ENCODE peak calls at places on chromosome 5, in five cellular contexts. One of them, this sample, is unnamed.

GRCh38 chr5:140381972-140382371 is 19.7 kb upstream of the ANKHD1 start:
- DNase-seq in AML-193: no peak
- DNase-seq in NCI-H2081: no peak
- DNase-seq in astrocyte of the hippocampus: no peak
- DNase-seq in WTC11: no peak
- DNase-seq in this sample: no peak

GRCh38 chr5:116157902-116158301 is 73.1 kb downstream of the COMMD10 start:
- DNase-seq in WTC11: no peak
- DNase-seq in NCI-H2081: no peak
- DNase-seq in astrocyte of the hippocampus: no peak
- DNase-seq in AML-193: no peak
- DNase-seq in this sample: no peak

GRCh38 chr5:52007230-52007858 is 624.1 kb downstream of the ISL1 start:
- DNase-seq in NCI-H2081: peak
- DNase-seq in astrocyte of the hippocampus: peak
- DNase-seq in WTC11: no peak
- DNase-seq in AML-193: no peak
- DNase-seq in this sample: peak

GRCh38 chr5:95730730-95731570 is at the start of gene RHOBTB3:
- DNase-seq in AML-193: peak
- DNase-seq in NCI-H2081: peak
- DNase-seq in astrocyte of the hippocampus: peak
- DNase-seq in WTC11: peak
- DNase-seq in this sample: peak

GRCh38 chr5:65774346-65774745 is 52.3 kb downstream of the NLN start:
- DNase-seq in astrocyte of the hippocampus: peak
- DNase-seq in AML-193: no peak
- DNase-seq in NCI-H2081: no peak
- DNase-seq in WTC11: no peak
- DNase-seq in this sample: no peak

GRCh38 chr5:136276087-136276486 is 83.1 kb upstream of the SMIM32 start:
- DNase-seq in WTC11: no peak
- DNase-seq in astrocyte of the hippocampus: no peak
- DNase-seq in AML-193: no peak
- DNase-seq in NCI-H2081: no peak
- DNase-seq in this sample: no peak

GRCh38 chr5:40390286-40391253 is 289.1 kb upstream of the PTGER4 start:
- DNase-seq in WTC11: no peak
- DNase-seq in AML-193: no peak
- DNase-seq in NCI-H2081: no peak
- DNase-seq in astrocyte of the hippocampus: no peak
- DNase-seq in this sample: no peak

GRCh38 chr5:56011835-56012234 is 17.1 kb upstream of the IL6ST start:
- DNase-seq in astrocyte of the hippocampus: peak
- DNase-seq in NCI-H2081: no peak
- DNase-seq in WTC11: no peak
- DNase-seq in AML-193: no peak
- DNase-seq in this sample: no peak

GRCh38 chr5:115324021-115324420 is 27.6 kb upstream of the CCDC112 start:
- DNase-seq in NCI-H2081: no peak
- DNase-seq in WTC11: no peak
- DNase-seq in astrocyte of the hippocampus: no peak
- DNase-seq in AML-193: no peak
- DNase-seq in this sample: no peak

GRCh38 chr5:36374275-36374862 is 72.7 kb upstream of the RANBP3L start:
- DNase-seq in WTC11: no peak
- DNase-seq in NCI-H2081: no peak
- DNase-seq in astrocyte of the hippocampus: peak
- DNase-seq in AML-193: no peak
- DNase-seq in this sample: no peak

GRCh38 chr5:96595300-96596090 is 66.7 kb upstream of the CAST start:
- DNase-seq in AML-193: peak
- DNase-seq in astrocyte of the hippocampus: no peak
- DNase-seq in NCI-H2081: peak
- DNase-seq in WTC11: peak
- DNase-seq in this sample: no peak

GRCh38 chr5:79816014-79816413 is 126.4 kb downstream of the CMYA5 start:
- DNase-seq in NCI-H2081: no peak
- DNase-seq in AML-193: no peak
- DNase-seq in WTC11: no peak
- DNase-seq in astrocyte of the hippocampus: no peak
- DNase-seq in this sample: no peak

This sample was measured in testis.